ENCODE peak calls at places on chromosomes 12 and 14, in six cellular contexts. D, A, M, R, X and G are unnamed samples.

GRCh38 chr12:95118138-95118787 is 44.8 kb upstream of the NR2C1 start:
- DNase-seq in D (no peak), A (no peak), M (no peak), R (no peak), X (no peak), G (peak; percentile 58)

GRCh38 chr14:52977798-52978197 is 26.9 kb upstream of the FERMT2 start:
- DNase-seq in D (no peak), A (no peak), M (no peak), R (no peak), X (no peak), G (no peak)

GRCh38 chr14:93132472-93133065 is 16.8 kb upstream of the ITPK1 start:
- DNase-seq in D (no peak), A (no peak), M (no peak), R (peak; percentile 69), X (no peak), G (no peak)

GRCh38 chr14:56975521-56975920 is 165.2 kb upstream of the OTX2 start:
- DNase-seq in D (no peak), A (no peak), M (no peak), R (no peak), X (no peak), G (no peak)

GRCh38 chr12:116002890-116003536 is 274.5 kb downstream of the MED13L start:
- DNase-seq in D (no peak), A (no peak), M (no peak), R (no peak), X (no peak), G (peak; percentile 24)

GRCh38 chr12:92543359-92543758 is 159.4 kb upstream of the PLEKHG7 start:
- DNase-seq in D (no peak), A (peak; percentile 82), M (no peak), R (no peak), X (no peak), G (no peak)

GRCh38 chr12:41512531-41512930 is 324.4 kb downstream of the PDZRN4 start:
- DNase-seq in D (no peak), A (no peak), M (no peak), R (no peak), X (no peak), G (no peak)

GRCh38 chr12:15535287-15535895 is 213.1 kb downstream of the PTPRO start:
- DNase-seq in D (no peak), A (no peak), M (no peak), R (no peak), X (no peak), G (no peak)

GRCh38 chr12:61308220-61308619 is 952.0 kb upstream of the USP15 start:
- DNase-seq in D (no peak), A (no peak), M (no peak), R (no peak), X (no peak), G (no peak)

GRCh38 chr12:1313906-1314305 is 280.5 kb downstream of the FBXL14 start:
- DNase-seq in D (no peak), A (no peak), M (no peak), R (no peak), X (no peak), G (no peak)

GRCh38 chr14:58899317-58899713 is 261.6 kb downstream of the DACT1 start:
- DNase-seq in D (no peak), A (no peak), M (no peak), R (no peak), X (no peak), G (no peak)

GRCh38 chr12:49705479-49706267 is 1.5 kb downstream of the FMNL3 start:
- DNase-seq in D (no peak), A (no peak), M (no peak), R (peak; percentile 68), X (no peak), G (no peak)

GRCh38 chr12:70011353-70011752 is 186.3 kb downstream of the MYRFL start:
- DNase-seq in D (no peak), A (no peak), M (no peak), R (no peak), X (no peak), G (no peak)

GRCh38 chr12:96233941-96234461 is 39.8 kb downstream of the ELK3 start:
- DNase-seq in D (no peak), A (no peak), M (no peak), R (peak; percentile 88), X (peak; percentile 98), G (peak; percentile 99)

GRCh38 chr12:46150735-46151134 is 118.1 kb downstream of the SLC38A1 start:
- DNase-seq in D (no peak), A (no peak), M (no peak), R (no peak), X (no peak), G (no peak)

GRCh38 chr12:12598864-12599263 is 12.8 kb upstream of the CREBL2 start:
- DNase-seq in D (no peak), A (no peak), M (no peak), R (no peak), X (no peak), G (no peak)

GRCh38 chr14:72478397-72479025 is 415.4 kb downstream of the DPF3 start:
- DNase-seq in D (no peak), A (no peak), M (no peak), R (no peak), X (no peak), G (no peak)

GRCh38 chr12:29499235-29499634 is 1.7 kb upstream of the OVCH1 start:
- DNase-seq in D (no peak), A (no peak), M (no peak), R (no peak), X (no peak), G (no peak)

GRCh38 chr14:104134061-104134965 is 4.1 kb upstream of the KIF26A start:
- DNase-seq in D (no peak), A (no peak), M (no peak), R (peak; percentile 52), X (peak; percentile 70), G (no peak)

GRCh38 chr14:75090353-75090752 is 20.9 kb downstream of the ZC2HC1C start:
- DNase-seq in D (no peak), A (no peak), M (no peak), R (no peak), X (no peak), G (no peak)

GRCh38 chr12:58283553-58283952 is 342.2 kb downstream of the ATP23 start:
- DNase-seq in D (no peak), A (no peak), M (no peak), R (no peak), X (no peak), G (no peak)

GRCh38 chr12:64995831-64996230 is 125.3 kb downstream of the WIF1 start:
- DNase-seq in D (no peak), A (no peak), M (no peak), R (no peak), X (no peak), G (no peak)

GRCh38 chr12:127162902-127163301 is 1104.1 kb upstream of the TMEM132C start:
- DNase-seq in D (peak; percentile 11), A (no peak), M (no peak), R (no peak), X (no peak), G (peak; percentile 28)

GRCh38 chr14:75443203-75443969 is 15.6 kb downstream of the JDP2 start:
- DNase-seq in D (no peak), A (no peak), M (no peak), R (no peak), X (no peak), G (no peak)

GRCh38 chr14:72443256-72443655 is 450.6 kb downstream of the DPF3 start:
- DNase-seq in D (no peak), A (no peak), M (no peak), R (no peak), X (no peak), G (no peak)

GRCh38 chr14:53956427-53957201 is at the start of gene BMP4:
- DNase-seq in D (no peak), A (no peak), M (peak; percentile 81), R (peak; percentile 89), X (peak; percentile 94), G (no peak)

GRCh38 chr12:65532744-65533143 is 254.3 kb downstream of the MSRB3 start:
- DNase-seq in D (no peak), A (no peak), M (no peak), R (no peak), X (no peak), G (no peak)

GRCh38 chr12:124466200-124467128 is 100.9 kb downstream of the NCOR2 start:
- DNase-seq in D (peak; percentile 78), A (no peak), M (no peak), R (peak; percentile 61), X (peak; percentile 90), G (no peak)

GRCh38 chr12:71726548-71726947 is 28.1 kb upstream of the RAB21 start:
- DNase-seq in D (no peak), A (no peak), M (no peak), R (no peak), X (no peak), G (no peak)

GRCh38 chr14:45891417-45892080 is 638.5 kb upstream of the MIS18BP1 start:
- DNase-seq in D (no peak), A (peak; percentile 97), M (no peak), R (no peak), X (no peak), G (no peak)

GRCh38 chr12:88624911-88625310 is 44.6 kb upstream of the KITLG start:
- DNase-seq in D (no peak), A (no peak), M (no peak), R (no peak), X (no peak), G (no peak)

GRCh38 chr14:86838363-86838762 is 1154.6 kb downstream of the GALC start:
- DNase-seq in D (no peak), A (no peak), M (no peak), R (no peak), X (no peak), G (no peak)

GRCh38 chr14:90235179-90235976 is 21.0 kb upstream of the PSMC1 start:
- DNase-seq in D (peak; percentile 2), A (peak; percentile 84), M (peak; percentile 79), R (peak; percentile 70), X (peak; percentile 88), G (peak; percentile 6)

GRCh38 chr14:92471919-92472318 is 41.7 kb upstream of the RIN3 start:
- DNase-seq in D (no peak), A (no peak), M (peak; percentile 69), R (no peak), X (no peak), G (no peak)

GRCh38 chr14:63045612-63046320 is 508 bp upstream of the KCNH5 start:
- DNase-seq in D (no peak), A (peak; percentile 74), M (peak; percentile 80), R (no peak), X (peak; percentile 78), G (no peak)

GRCh38 chr12:30166416-30166815 is 382.7 kb upstream of the TMTC1 start:
- DNase-seq in D (no peak), A (no peak), M (no peak), R (no peak), X (no peak), G (no peak)